ENCODE peak calls at places on chromosomes 16 and 17, in seven cellular contexts. Q, N, W, O, G, X and L are unnamed samples.

GRCh38 chr16:57600048-57600835 is 28.2 kb upstream of the ADGRG1 start:
- DNase-seq in Q (peak; percentile 88), N (no peak), W (no peak), O (peak; percentile 75), G (peak; percentile 75), X (peak; percentile 39), L (peak; percentile 67)

GRCh38 chr16:78321611-78322010 is 222.2 kb downstream of the WWOX start:
- DNase-seq in Q (peak; percentile 38), N (no peak), W (no peak), O (no peak), G (no peak), X (no peak), L (peak; percentile 29)

GRCh38 chr17:2593846-2594656 is 597 bp downstream of the PAFAH1B1 start:
- DNase-seq in Q (peak; percentile 87), N (peak; percentile 17), W (no peak), O (peak; percentile 68), G (peak; percentile 85), X (peak; percentile 90), L (peak; percentile 91)

GRCh38 chr17:29618272-29619065 is 4.2 kb downstream of the CORO6 start:
- DNase-seq in Q (peak; percentile 72), N (no peak), W (no peak), O (no peak), G (no peak), X (no peak), L (no peak)

GRCh38 chr17:79952915-79953314 is 82.8 kb downstream of the TBC1D16 start:
- DNase-seq in Q (no peak), N (no peak), W (no peak), O (no peak), G (no peak), X (no peak), L (peak; percentile 21)

GRCh38 chr16:90020260-90020837 is 1.1 kb upstream of the DBNDD1 start:
- DNase-seq in Q (no peak), N (no peak), W (no peak), O (no peak), G (no peak), X (no peak), L (no peak)

GRCh38 chr17:50421308-50422031 is 4.5 kb upstream of the ACSF2 start:
- DNase-seq in Q (no peak), N (no peak), W (no peak), O (peak; percentile 49), G (no peak), X (peak; percentile 58), L (no peak)

GRCh38 chr17:62572488-62573469 is 54.7 kb upstream of the MRC2 start:
- DNase-seq in Q (no peak), N (no peak), W (no peak), O (no peak), G (no peak), X (no peak), L (no peak)

GRCh38 chr16:23949630-23950290 is 114.0 kb downstream of the PRKCB start:
- DNase-seq in Q (no peak), N (peak; percentile 28), W (no peak), O (no peak), G (peak; percentile 67), X (peak; percentile 94), L (no peak)

GRCh38 chr16:49492090-49492801 is 118.6 kb downstream of the C16orf78 start:
- DNase-seq in Q (peak; percentile 78), N (no peak), W (no peak), O (peak; percentile 37), G (peak; percentile 35), X (no peak), L (peak; percentile 94)

GRCh38 chr17:1629647-1630310 is 1.1 kb upstream of the SLC43A2 start:
- DNase-seq in Q (peak; percentile 85), N (no peak), W (no peak), O (peak; percentile 66), G (peak; percentile 87), X (peak; percentile 82), L (peak; percentile 65)

GRCh38 chr17:57630736-57631135 is 114.4 kb downstream of the CCDC182 start:
- DNase-seq in Q (no peak), N (no peak), W (no peak), O (no peak), G (no peak), X (no peak), L (no peak)
- H3K36me3 ChIP-seq in Q (no peaks in the 10 kb centered on the region), N (peaks cover 15% of the 10 kb centered on the region), W (peaks cover 3% of the 10 kb centered on the region), O (no peaks in the 10 kb centered on the region), G (no peaks in the 10 kb centered on the region), X (peaks cover 33% of the 10 kb centered on the region), L (peaks cover 13% of the 10 kb centered on the region)

GRCh38 chr16:19707699-19708497 is 10.1 kb downstream of the KNOP1 start:
- DNase-seq in Q (peak; percentile 47), N (no peak), W (no peak), O (no peak), G (no peak), X (no peak), L (no peak)

GRCh38 chr16:19706846-19707245 is 11.2 kb downstream of the KNOP1 start:
- DNase-seq in Q (no peak), N (no peak), W (no peak), O (no peak), G (no peak), X (no peak), L (no peak)

GRCh38 chr16:19704321-19705130 is 13.5 kb downstream of the KNOP1 start:
- DNase-seq in Q (no peak), N (no peak), W (no peak), O (no peak), G (no peak), X (no peak), L (no peak)

GRCh38 chr16:19705131-19705501 is 12.9 kb downstream of the KNOP1 start:
- DNase-seq in Q (no peak), N (no peak), W (no peak), O (no peak), G (no peak), X (no peak), L (no peak)

GRCh38 chr16:19705843-19706242 is 12.2 kb downstream of the KNOP1 start:
- DNase-seq in Q (no peak), N (no peak), W (no peak), O (no peak), G (no peak), X (no peak), L (no peak)
- H3K36me3 ChIP-seq in Q (peaks cover 45% of the 10 kb centered on the region), N (peaks cover 18% of the 10 kb centered on the region), W (peaks cover 5% of the 10 kb centered on the region), O (no peaks in the 10 kb centered on the region), G (peaks cover 7% of the 10 kb centered on the region), X (peaks cover 48% of the 10 kb centered on the region), L (peaks cover 67% of the 10 kb centered on the region)

GRCh38 chr16:27332105-27332504 is 18.3 kb downstream of the IL4R start:
- DNase-seq in Q (no peak), N (no peak), W (no peak), O (no peak), G (no peak), X (no peak), L (no peak)
- H3K36me3 ChIP-seq in Q (no peaks in the 10 kb centered on the region), N (peaks cover 15% of the 10 kb centered on the region), W (no peaks in the 10 kb centered on the region), O (no peaks in the 10 kb centered on the region), G (peaks cover 22% of the 10 kb centered on the region), X (peaks cover 42% of the 10 kb centered on the region), L (no peaks in the 10 kb centered on the region)

DNA sequence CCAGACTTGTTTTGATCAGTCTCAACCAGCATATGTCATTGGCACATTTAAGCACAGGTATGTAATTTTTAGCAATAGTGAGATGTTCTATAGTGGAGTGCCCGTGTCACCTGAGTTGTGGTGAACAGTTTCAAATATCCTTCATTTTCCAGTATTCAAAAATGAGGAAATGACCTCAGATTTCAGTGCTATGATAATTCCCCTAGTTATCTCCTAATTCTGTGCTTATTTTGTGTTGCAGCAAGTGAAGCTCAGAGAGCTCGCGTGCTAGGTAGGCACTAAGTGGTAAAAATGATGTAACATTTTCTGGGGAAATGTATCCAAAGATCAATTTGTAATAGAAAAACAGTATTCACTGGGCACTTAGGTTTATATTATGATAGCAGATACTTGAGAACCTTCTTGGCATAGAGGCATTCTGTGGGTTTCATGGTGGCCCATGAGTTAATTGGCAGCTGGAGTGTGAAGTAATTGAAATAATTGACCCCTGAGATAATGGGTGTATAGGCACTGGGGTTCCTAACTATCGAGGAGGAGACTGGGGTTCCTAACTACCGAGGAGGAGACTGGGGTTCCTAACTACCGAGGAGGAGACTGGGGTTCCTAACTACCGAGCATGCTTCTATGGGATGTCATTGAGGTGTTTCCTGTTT is 159.1 kb downstream of the PRKCA start:
- DNase-seq in Q (no peak), N (no peak), W (no peak), O (no peak), G (no peak), X (no peak), L (no peak)
- H3K36me3 ChIP-seq in Q (no peaks in the 10 kb centered on the region), N (no peaks in the 10 kb centered on the region), W (no peaks in the 10 kb centered on the region), O (no peaks in the 10 kb centered on the region), G (no peaks in the 10 kb centered on the region), X (peaks cover 4% of the 10 kb centered on the region), L (peaks cover 10% of the 10 kb centered on the region)

GRCh38 chr17:78390241-78391050 is 12.0 kb downstream of the PGS1 start:
- DNase-seq in Q (peak; percentile 63), N (no peak), W (peak; percentile 95), O (no peak), G (no peak), X (no peak), L (peak; percentile 76)
- H3K36me3 ChIP-seq in Q (peaks cover 11% of the 10 kb centered on the region), N (peaks cover 17% of the 10 kb centered on the region), W (peaks cover 2% of the 10 kb centered on the region), O (no peaks in the 10 kb centered on the region), G (no peaks in the 10 kb centered on the region), X (peaks cover 37% of the 10 kb centered on the region), L (peaks cover 9% of the 10 kb centered on the region)

GRCh38 chr17:32356750-32357149 is 6.8 kb downstream of the ZNF207 start:
- DNase-seq in Q (no peak), N (no peak), W (no peak), O (no peak), G (no peak), X (no peak), L (no peak)
- H3K36me3 ChIP-seq in Q (peaks cover 85% of the 10 kb centered on the region), N (peaks cover 14% of the 10 kb centered on the region), W (no peaks in the 10 kb centered on the region), O (peaks cover 39% of the 10 kb centered on the region), G (peaks cover 71% of the 10 kb centered on the region), X (peaks cover 83% of the 10 kb centered on the region), L (peaks cover 83% of the 10 kb centered on the region)

GRCh38 chr17:27616414-27616813 is 14.6 kb upstream of the LGALS9 start:
- DNase-seq in Q (no peak), N (no peak), W (no peak), O (no peak), G (no peak), X (peak; percentile 15), L (no peak)

GRCh38 chr17:27612160-27612767 is 18.7 kb upstream of the LGALS9 start:
- DNase-seq in Q (no peak), N (no peak), W (no peak), O (peak; percentile 15), G (no peak), X (peak; percentile 39), L (no peak)

GRCh38 chr17:27618417-27618816 is 12.6 kb upstream of the LGALS9 start:
- DNase-seq in Q (no peak), N (no peak), W (no peak), O (no peak), G (no peak), X (no peak), L (no peak)

GRCh38 chr17:27613425-27613824 is 17.6 kb upstream of the LGALS9 start:
- DNase-seq in Q (no peak), N (no peak), W (no peak), O (no peak), G (no peak), X (no peak), L (no peak)

DNA sequence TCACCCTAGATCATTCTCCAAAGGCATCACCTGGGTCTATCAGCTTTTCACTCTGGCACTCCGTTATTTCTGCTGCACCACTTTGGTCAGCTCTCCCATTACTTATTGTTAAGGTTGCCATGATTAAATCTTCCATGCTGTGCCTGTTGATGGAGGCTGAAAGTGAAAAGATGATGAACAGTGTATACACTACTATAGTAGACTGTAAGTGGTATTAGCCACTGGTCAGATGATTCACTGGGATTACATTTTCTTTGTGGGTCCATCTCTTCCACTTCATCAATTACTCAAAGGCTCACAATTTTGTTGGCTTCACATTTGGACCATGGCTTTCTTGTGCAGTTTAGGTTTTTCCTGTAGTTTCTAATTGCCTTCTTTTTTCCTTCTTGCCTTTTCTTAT is 15.9 kb upstream of the LGALS9 start:
- DNase-seq in Q (no peak), N (no peak), W (no peak), O (no peak), G (no peak), X (no peak), L (no peak)
- H3K36me3 ChIP-seq in Q (peaks cover 16% of the 10 kb centered on the region), N (peaks cover 30% of the 10 kb centered on the region), W (peaks cover 2% of the 10 kb centered on the region), O (no peaks in the 10 kb centered on the region), G (no peaks in the 10 kb centered on the region), X (peaks cover 35% of the 10 kb centered on the region), L (peaks cover 8% of the 10 kb centered on the region)